ENCODE peak calls at places on chromosomes 2 and 18, in eight cellular contexts. Y is ascending aorta; X is astrocyte; T is psoas muscle; M is CD8-positive, alpha-beta T cell; R is tibial artery; F is K562; Z is transverse colon. S is an unnamed sample.

GRCh38 chr2:116132833-116133232 is 1681.7 kb upstream of the DDX18 start:
- DNase-seq in Y (no peak), X (no peak), T (no peak), M (no peak), R (no peak), F (no peak), Z (no peak), S (no peak)

GRCh38 chr2:234444888-234445287 is 52.0 kb downstream of the ARL4C start:
- DNase-seq in Y (no peak), X (peak; percentile 98), T (no peak), M (peak; percentile 34), R (no peak), F (no peak), Z (peak; percentile 45), S (peak; percentile 71)

GRCh38 chr2:110748489-110748867 is 16.1 kb downstream of the ACOXL start:
- DNase-seq in Y (no peak), X (peak; percentile 81), T (no peak), M (peak; percentile 13), R (no peak), F (no peak), Z (peak; percentile 60), S (no peak)

GRCh38 chr18:3625717-3626091 is 175.7 kb downstream of the TGIF1 start:
- DNase-seq in Y (no peak), X (no peak), T (no peak), M (no peak), R (no peak), F (no peak), Z (no peak), S (no peak)

GRCh38 chr2:128408349-128409305 is 90.0 kb upstream of the HS6ST1 start:
- DNase-seq in Y (peak; percentile 59), X (peak; percentile 79), T (peak; percentile 43), M (no peak), R (no peak), F (no peak), Z (no peak), S (peak; percentile 71)

GRCh38 chr2:231030725-231031124 is 6.6 kb upstream of the C2orf72 start:
- DNase-seq in Y (no peak), X (no peak), T (no peak), M (no peak), R (no peak), F (no peak), Z (no peak), S (no peak)

GRCh38 chr2:19801367-19802087 is 100.3 kb downstream of the TTC32 start:
- DNase-seq in Y (peak; percentile 97), X (peak; percentile 98), T (peak; percentile 97), M (no peak), R (peak; percentile 94), F (no peak), Z (peak; percentile 47), S (peak; percentile 47)

GRCh38 chr2:77081597-77081996 is 440.6 kb downstream of the LRRTM4 start:
- DNase-seq in Y (no peak), X (no peak), T (no peak), M (no peak), R (no peak), F (no peak), Z (no peak), S (no peak)

GRCh38 chr18:52343138-52343537 is 3.1 kb downstream of the DCC start:
- DNase-seq in Y (no peak), X (no peak), T (no peak), M (no peak), R (no peak), F (no peak), Z (no peak), S (no peak)

GRCh38 chr2:33510589-33510968 is 34.1 kb downstream of the RASGRP3 start:
- DNase-seq in Y (no peak), X (peak; percentile 85), T (no peak), M (no peak), R (no peak), F (no peak), Z (no peak), S (no peak)

GRCh38 chr2:33511141-33511540 is 34.7 kb downstream of the RASGRP3 start:
- DNase-seq in Y (no peak), X (peak; percentile 19), T (no peak), M (no peak), R (no peak), F (no peak), Z (no peak), S (no peak)

GRCh38 chr2:33513480-33513879 is 37.0 kb downstream of the RASGRP3 start:
- DNase-seq in Y (no peak), X (no peak), T (no peak), M (no peak), R (no peak), F (no peak), Z (no peak), S (no peak)

GRCh38 chr2:33509908-33510588 is 33.6 kb downstream of the RASGRP3 start:
- DNase-seq in Y (no peak), X (peak; percentile 59), T (no peak), M (no peak), R (no peak), F (no peak), Z (no peak), S (no peak)

GRCh38 chr2:33512112-33512511 is 35.7 kb downstream of the RASGRP3 start:
- DNase-seq in Y (no peak), X (no peak), T (no peak), M (no peak), R (no peak), F (no peak), Z (no peak), S (no peak)
- H3K27ac ChIP-seq in Y (no peak overlapping the region), X (no peak overlapping the region), T (no peak overlapping the region), M (no peak overlapping the region), R (no peak overlapping the region), F (no peak overlapping the region), Z (no peak overlapping the region), S (no peak overlapping the region)

GRCh38 chr2:197138513-197138912 is 172.1 kb downstream of the ANKRD44 start:
- DNase-seq in Y (no peak), X (no peak), T (no peak), M (no peak), R (no peak), F (no peak), Z (no peak), S (no peak)

GRCh38 chr2:197142074-197142473 is 168.5 kb downstream of the ANKRD44 start:
- DNase-seq in Y (no peak), X (no peak), T (no peak), M (no peak), R (no peak), F (no peak), Z (no peak), S (no peak)

GRCh38 chr2:197140045-197140444 is 170.5 kb downstream of the ANKRD44 start:
- DNase-seq in Y (no peak), X (no peak), T (no peak), M (no peak), R (no peak), F (no peak), Z (no peak), S (no peak)

GRCh38 chr2:197144183-197144582 is 166.4 kb downstream of the ANKRD44 start:
- DNase-seq in Y (no peak), X (no peak), T (no peak), M (no peak), R (no peak), F (no peak), Z (no peak), S (no peak)

DNA sequence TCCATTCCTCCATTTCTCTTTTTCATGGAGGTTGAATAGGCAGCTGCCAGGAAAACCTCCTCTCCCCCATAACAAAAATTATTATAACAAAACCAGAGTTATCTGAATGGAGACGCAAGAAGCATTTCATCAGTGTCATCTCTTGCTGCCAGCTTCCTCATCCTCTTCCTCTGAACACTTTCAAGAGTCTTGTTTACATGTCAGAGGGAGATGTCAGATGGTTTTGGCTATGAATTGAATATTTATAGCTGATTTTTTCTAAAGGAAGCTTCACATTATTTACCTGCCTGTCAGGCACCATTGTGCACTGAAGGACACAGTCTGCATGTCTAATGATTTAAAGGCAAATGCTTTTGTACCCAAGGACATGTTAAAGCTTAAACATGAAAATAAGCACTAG is 168.9 kb downstream of the ANKRD44 start:
- DNase-seq in Y (no peak), X (no peak), T (no peak), M (no peak), R (no peak), F (no peak), Z (no peak), S (no peak)
- H3K4me1 ChIP-seq in Y (peaks cover 10% of the 10 kb centered on the region), X (peaks cover 15% of the 10 kb centered on the region), T (no peaks in the 10 kb centered on the region), M (peaks cover 80% of the 10 kb centered on the region), R (peaks cover 19% of the 10 kb centered on the region), F (no peaks in the 10 kb centered on the region), Z (peaks cover 22% of the 10 kb centered on the region), S (peaks cover 3% of the 10 kb centered on the region)

DNA sequence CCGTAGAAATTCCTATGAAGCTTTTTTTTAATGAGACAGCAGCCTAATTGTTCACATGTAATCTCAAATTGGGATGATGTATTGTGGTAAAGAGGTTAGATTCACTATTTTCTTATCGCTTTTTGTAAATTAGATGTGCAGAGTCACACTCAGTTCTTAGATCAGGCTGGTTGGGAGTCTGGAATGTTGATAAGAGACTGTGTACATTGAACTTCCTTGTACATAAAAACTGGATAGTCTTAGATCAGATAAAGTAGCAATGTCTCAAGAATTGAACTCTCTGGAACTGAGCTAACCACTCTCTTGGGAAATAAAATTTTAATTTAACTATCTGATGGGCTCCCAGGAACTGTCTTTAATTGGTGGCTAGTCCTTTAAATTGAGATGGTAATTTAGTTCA is 108.1 kb upstream of the MSTN start:
- DNase-seq in Y (no peak), X (no peak), T (no peak), M (no peak), R (no peak), F (no peak), Z (no peak), S (no peak)
- TF ChIP-seq CTCF in Y (no peak), X (no peak), T (no peak), M (no peak), R (no peak), F (no peak), Z (no peak), S (no peak)

GRCh38 chr2:133415210-133415876 is 152.9 kb downstream of the NCKAP5 start:
- DNase-seq in Y (no peak), X (peak; percentile 65), T (no peak), M (no peak), R (no peak), F (no peak), Z (no peak), S (no peak)
- H3K27ac ChIP-seq in Y (no peak overlapping the region), X (no peak overlapping the region), T (no peak overlapping the region), M (no peak overlapping the region), R (no peak overlapping the region), F (no peak overlapping the region), Z (no peak overlapping the region), S (no peak overlapping the region)

DNA sequence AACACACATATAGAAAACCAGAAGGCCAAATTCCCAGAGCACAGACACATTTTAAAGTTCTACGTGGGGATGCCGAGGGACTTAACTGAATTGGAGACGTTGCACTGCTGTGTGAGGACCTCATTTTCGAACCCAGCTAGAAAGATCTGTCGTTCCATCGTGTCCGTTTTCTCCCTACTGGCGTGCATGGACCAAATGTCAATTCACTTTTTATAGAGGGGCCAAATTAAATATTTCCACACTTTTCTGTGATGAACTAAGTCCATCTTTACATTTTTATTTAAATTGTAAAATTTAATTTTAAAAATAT is 690 bp upstream of the TSHZ1 start:
- DNase-seq in Y (no peak), X (no peak), T (no peak), M (no peak), R (no peak), F (no peak), Z (no peak), S (no peak)
- H3K4me1 ChIP-seq in Y (peaks cover 29% of the 10 kb centered on the region), X (peaks cover 33% of the 10 kb centered on the region), T (peaks cover 50% of the 10 kb centered on the region), M (peaks cover 61% of the 10 kb centered on the region), R (peaks cover 54% of the 10 kb centered on the region), F (peaks cover 13% of the 10 kb centered on the region), Z (peaks cover 42% of the 10 kb centered on the region), S (peaks cover 20% of the 10 kb centered on the region)

GRCh38 chr18:21612125-21613100 is at the start of gene SNRPD1:
- DNase-seq in Y (peak; percentile 93), X (peak; percentile 86), T (peak; percentile 93), M (peak; percentile 86), R (peak; percentile 80), F (peak; percentile 93), Z (peak; percentile 91), S (peak; percentile 78)
- TF ChIP-seq CTCF in Y (peak; percentile 97), X (peak; percentile 87), T (peak; percentile 92), M (peak; percentile 94), R (peak; percentile 96), F (peak; percentile 95), Z (peak; percentile 90), S (peak; percentile 99)

S was measured in foreskin keratinocyte.